ENCODE peak calls at places on chromosomes 13 and 19, in seven cellular contexts. One of them, this sample, is unnamed.

GRCh38 chr13:75050419-75051066 is 431.4 kb downstream of the TBC1D4 start:
- DNase-seq in stomach: no peak
- DNase-seq in endothelial cell: no peak
- DNase-seq in GM03348: peak
- DNase-seq in T-helper 1 cell: no peak
- DNase-seq in T-cell: no peak
- DNase-seq in HEK293T: no peak
- DNase-seq in this sample: no peak

GRCh38 chr13:45447050-45447661 is 17.6 kb upstream of the COG3 start:
- DNase-seq in stomach: no peak
- DNase-seq in endothelial cell: no peak
- DNase-seq in GM03348: no peak
- DNase-seq in T-helper 1 cell: no peak
- DNase-seq in T-cell: no peak
- DNase-seq in HEK293T: no peak
- DNase-seq in this sample: peak

GRCh38 chr13:99975626-99976025 is 4.1 kb upstream of the ZIC5 start:
- DNase-seq in stomach: peak
- DNase-seq in endothelial cell: no peak
- DNase-seq in GM03348: no peak
- DNase-seq in T-helper 1 cell: no peak
- DNase-seq in T-cell: no peak
- DNase-seq in HEK293T: no peak
- DNase-seq in this sample: no peak

GRCh38 chr13:98181106-98181815 is 4.2 kb upstream of the RNF113B start:
- DNase-seq in stomach: no peak
- DNase-seq in endothelial cell: no peak
- DNase-seq in GM03348: no peak
- DNase-seq in T-helper 1 cell: no peak
- DNase-seq in T-cell: no peak
- DNase-seq in HEK293T: no peak
- DNase-seq in this sample: no peak

GRCh38 chr13:33284016-33284415 is 1.5 kb downstream of the STARD13 start:
- DNase-seq in stomach: no peak
- DNase-seq in endothelial cell: no peak
- DNase-seq in GM03348: peak
- DNase-seq in T-helper 1 cell: no peak
- DNase-seq in T-cell: no peak
- DNase-seq in HEK293T: no peak
- DNase-seq in this sample: no peak

GRCh38 chr13:107960301-107960700 is 255.0 kb downstream of the LIG4 start:
- DNase-seq in stomach: no peak
- DNase-seq in endothelial cell: no peak
- DNase-seq in GM03348: no peak
- DNase-seq in T-helper 1 cell: no peak
- DNase-seq in T-cell: no peak
- DNase-seq in HEK293T: no peak
- DNase-seq in this sample: no peak

GRCh38 chr13:106596287-106596937 is 28.5 kb upstream of the ARGLU1 start:
- DNase-seq in stomach: peak
- DNase-seq in endothelial cell: no peak
- DNase-seq in GM03348: no peak
- DNase-seq in T-helper 1 cell: no peak
- DNase-seq in T-cell: no peak
- DNase-seq in HEK293T: no peak
- DNase-seq in this sample: no peak

GRCh38 chr19:32222594-32222993 is 122.8 kb upstream of the ZNF507 start:
- DNase-seq in stomach: no peak
- DNase-seq in endothelial cell: no peak
- DNase-seq in GM03348: no peak
- DNase-seq in T-helper 1 cell: no peak
- DNase-seq in T-cell: no peak
- DNase-seq in HEK293T: no peak
- DNase-seq in this sample: no peak

GRCh38 chr13:101989798-101990350 is 412.0 kb downstream of the FGF14 start:
- DNase-seq in stomach: no peak
- DNase-seq in endothelial cell: no peak
- DNase-seq in GM03348: no peak
- DNase-seq in T-helper 1 cell: no peak
- DNase-seq in T-cell: no peak
- DNase-seq in HEK293T: no peak
- DNase-seq in this sample: no peak

GRCh38 chr13:111852701-111853100 is 214.2 kb upstream of the SOX1 start:
- DNase-seq in stomach: no peak
- DNase-seq in endothelial cell: no peak
- DNase-seq in GM03348: no peak
- DNase-seq in T-helper 1 cell: no peak
- DNase-seq in T-cell: no peak
- DNase-seq in HEK293T: no peak
- DNase-seq in this sample: no peak

GRCh38 chr19:19514881-19515763 is at the start of gene TSSK6:
- DNase-seq in stomach: no peak
- DNase-seq in endothelial cell: no peak
- DNase-seq in GM03348: no peak
- DNase-seq in T-helper 1 cell: no peak
- DNase-seq in T-cell: no peak
- DNase-seq in HEK293T: no peak
- DNase-seq in this sample: peak

GRCh38 chr19:18939922-18940775 is 868 bp downstream of the HOMER3 start:
- DNase-seq in stomach: peak
- DNase-seq in endothelial cell: peak
- DNase-seq in GM03348: peak
- DNase-seq in T-helper 1 cell: no peak
- DNase-seq in T-cell: no peak
- DNase-seq in HEK293T: no peak
- DNase-seq in this sample: peak

GRCh38 chr19:34487651-34488051 is 6.1 kb downstream of the WTIP start:
- DNase-seq in stomach: no peak
- DNase-seq in endothelial cell: no peak
- DNase-seq in GM03348: no peak
- DNase-seq in T-helper 1 cell: no peak
- DNase-seq in T-cell: no peak
- DNase-seq in HEK293T: no peak
- DNase-seq in this sample: no peak

GRCh38 chr19:55482128-55482961 is 2.6 kb upstream of the NAT14 start:
- DNase-seq in stomach: no peak
- DNase-seq in endothelial cell: no peak
- DNase-seq in GM03348: no peak
- DNase-seq in T-helper 1 cell: no peak
- DNase-seq in T-cell: no peak
- DNase-seq in HEK293T: no peak
- DNase-seq in this sample: no peak

GRCh38 chr13:33872005-33872351 is 54.0 kb downstream of the RFC3 start:
- DNase-seq in stomach: no peak
- DNase-seq in endothelial cell: no peak
- DNase-seq in GM03348: no peak
- DNase-seq in T-helper 1 cell: no peak
- DNase-seq in T-cell: no peak
- DNase-seq in HEK293T: no peak
- DNase-seq in this sample: no peak

GRCh38 chr13:99067160-99067985 is 89.5 kb upstream of the DOCK9 start:
- DNase-seq in stomach: no peak
- DNase-seq in endothelial cell: no peak
- DNase-seq in GM03348: peak
- DNase-seq in T-helper 1 cell: no peak
- DNase-seq in T-cell: no peak
- DNase-seq in HEK293T: no peak
- DNase-seq in this sample: no peak

GRCh38 chr19:7772752-7773291 is 9.8 kb downstream of the CLEC4M start:
- DNase-seq in stomach: no peak
- DNase-seq in endothelial cell: no peak
- DNase-seq in GM03348: no peak
- DNase-seq in T-helper 1 cell: no peak
- DNase-seq in T-cell: no peak
- DNase-seq in HEK293T: no peak
- DNase-seq in this sample: no peak

GRCh38 chr19:10919352-10920287 is 8.8 kb downstream of the YIPF2 start:
- DNase-seq in stomach: no peak
- DNase-seq in endothelial cell: no peak
- DNase-seq in GM03348: no peak
- DNase-seq in T-helper 1 cell: no peak
- DNase-seq in T-cell: no peak
- DNase-seq in HEK293T: no peak
- DNase-seq in this sample: no peak

GRCh38 chr13:73187106-73187505 is 128.3 kb downstream of the KLF5 start:
- DNase-seq in stomach: no peak
- DNase-seq in endothelial cell: no peak
- DNase-seq in GM03348: no peak
- DNase-seq in T-helper 1 cell: no peak
- DNase-seq in T-cell: no peak
- DNase-seq in HEK293T: no peak
- DNase-seq in this sample: no peak

GRCh38 chr13:110339975-110340550 is 33.0 kb downstream of the COL4A2 start:
- DNase-seq in stomach: no peak
- DNase-seq in endothelial cell: no peak
- DNase-seq in GM03348: no peak
- DNase-seq in T-helper 1 cell: no peak
- DNase-seq in T-cell: no peak
- DNase-seq in HEK293T: no peak
- DNase-seq in this sample: no peak

GRCh38 chr19:16078311-16078758 is 2.0 kb downstream of the TPM4 start:
- DNase-seq in stomach: no peak
- DNase-seq in endothelial cell: no peak
- DNase-seq in GM03348: peak
- DNase-seq in T-helper 1 cell: no peak
- DNase-seq in T-cell: no peak
- DNase-seq in HEK293T: no peak
- DNase-seq in this sample: no peak

GRCh38 chr13:29499766-29500165 is 95.7 kb downstream of the SLC7A1 start:
- DNase-seq in stomach: no peak
- DNase-seq in endothelial cell: no peak
- DNase-seq in GM03348: no peak
- DNase-seq in T-helper 1 cell: no peak
- DNase-seq in T-cell: no peak
- DNase-seq in HEK293T: no peak
- DNase-seq in this sample: no peak

GRCh38 chr19:18202759-18203407 is 959 bp downstream of the RAB3A start:
- DNase-seq in stomach: no peak
- DNase-seq in endothelial cell: peak
- DNase-seq in GM03348: no peak
- DNase-seq in T-helper 1 cell: no peak
- DNase-seq in T-cell: no peak
- DNase-seq in HEK293T: no peak
- DNase-seq in this sample: peak

GRCh38 chr13:67588607-67589006 is 358.5 kb upstream of the PCDH9 start:
- DNase-seq in stomach: no peak
- DNase-seq in endothelial cell: no peak
- DNase-seq in GM03348: no peak
- DNase-seq in T-helper 1 cell: no peak
- DNase-seq in T-cell: no peak
- DNase-seq in HEK293T: no peak
- DNase-seq in this sample: no peak

GRCh38 chr13:97224544-97225324 is 2.6 kb downstream of the MBNL2 start:
- DNase-seq in stomach: peak
- DNase-seq in endothelial cell: no peak
- DNase-seq in GM03348: peak
- DNase-seq in T-helper 1 cell: peak
- DNase-seq in T-cell: peak
- DNase-seq in HEK293T: peak
- DNase-seq in this sample: no peak

GRCh38 chr13:27372896-27373295 is 51.5 kb upstream of the GTF3A start:
- DNase-seq in stomach: peak
- DNase-seq in endothelial cell: no peak
- DNase-seq in GM03348: no peak
- DNase-seq in T-helper 1 cell: no peak
- DNase-seq in T-cell: no peak
- DNase-seq in HEK293T: no peak
- DNase-seq in this sample: peak

GRCh38 chr19:539429-540030 is 4.3 kb upstream of the GZMM start:
- DNase-seq in stomach: no peak
- DNase-seq in endothelial cell: no peak
- DNase-seq in GM03348: no peak
- DNase-seq in T-helper 1 cell: no peak
- DNase-seq in T-cell: no peak
- DNase-seq in HEK293T: no peak
- DNase-seq in this sample: no peak

GRCh38 chr13:22012676-22013075 is 341.8 kb downstream of the FGF9 start:
- DNase-seq in stomach: no peak
- DNase-seq in endothelial cell: no peak
- DNase-seq in GM03348: no peak
- DNase-seq in T-helper 1 cell: no peak
- DNase-seq in T-cell: no peak
- DNase-seq in HEK293T: no peak
- DNase-seq in this sample: no peak

GRCh38 chr13:35457258-35457657 is 19.2 kb downstream of the MAB21L1 start:
- DNase-seq in stomach: no peak
- DNase-seq in endothelial cell: no peak
- DNase-seq in GM03348: no peak
- DNase-seq in T-helper 1 cell: no peak
- DNase-seq in T-cell: no peak
- DNase-seq in HEK293T: no peak
- DNase-seq in this sample: no peak

GRCh38 chr19:38785187-38785699 is 3.8 kb upstream of the LGALS7B start:
- DNase-seq in stomach: no peak
- DNase-seq in endothelial cell: no peak
- DNase-seq in GM03348: no peak
- DNase-seq in T-helper 1 cell: no peak
- DNase-seq in T-cell: no peak
- DNase-seq in HEK293T: no peak
- DNase-seq in this sample: no peak

GRCh38 chr19:43723588-43723987 is 7.7 kb downstream of the IRGC start:
- DNase-seq in stomach: no peak
- DNase-seq in endothelial cell: no peak
- DNase-seq in GM03348: no peak
- DNase-seq in T-helper 1 cell: no peak
- DNase-seq in T-cell: no peak
- DNase-seq in HEK293T: no peak
- DNase-seq in this sample: peak